ENCODE peak calls at places on chromosomes 7 and 10, in five cellular contexts. Z is neural progenitor cell, T is hepatocyte, L is PC-3, I is GM23248. N is an unnamed sample.
A peak's percentile ranks its signal among the peaks of the same experiment; 100 is the strongest.

GRCh38 chr10:71483135-71483534 is 86.4 kb downstream of the CDH23 start:
- DNase-seq in T (no peak), I (no peak), Z (no peak), L (no peak), N (no peak)

GRCh38 chr7:3561908-3562307 is 260.9 kb downstream of the SDK1 start:
- DNase-seq in Z (no peak), L (no peak), I (no peak), T (peak; percentile 37), N (no peak)

GRCh38 chr7:2237109-2237602 is 4.4 kb upstream of the MAD1L1 start:
- DNase-seq in Z (no peak), L (no peak), I (no peak), T (no peak), N (no peak)

GRCh38 chr7:106175507-106175906 is 63.4 kb upstream of the SYPL1 start:
- DNase-seq in L (no peak), T (no peak), Z (no peak), I (no peak), N (no peak)

GRCh38 chr7:17520941-17521340 is 222.5 kb downstream of the AHR start:
- DNase-seq in Z (no peak), L (no peak), T (no peak), I (peak; percentile 54), N (no peak)

GRCh38 chr7:130884437-130885417 is 150.7 kb upstream of the KLF14 start:
- DNase-seq in L (peak; percentile 27), I (peak; percentile 73), T (peak; percentile 74), Z (no peak), N (no peak)

GRCh38 chr10:3570855-3571266 is 214.1 kb downstream of the KLF6 start:
- DNase-seq in T (no peak), I (peak; percentile 33), Z (peak; percentile 9), L (no peak), N (no peak)

GRCh38 chr10:62779487-62780248 is 24.9 kb upstream of the ADO start:
- DNase-seq in L (peak; percentile 92), T (no peak), Z (no peak), I (peak; percentile 69), N (no peak)

GRCh38 chr7:28668085-28668484 is 255.8 kb downstream of the CREB5 start:
- DNase-seq in T (no peak), I (no peak), Z (no peak), L (no peak), N (no peak)

GRCh38 chr10:95660283-95660682 is 3.8 kb upstream of the ALDH18A1 start:
- DNase-seq in I (peak; percentile 84), T (no peak), L (no peak), Z (no peak), N (no peak)

GRCh38 chr10:5527332-5528200 is 2.8 kb downstream of the CALML3 start:
- DNase-seq in L (no peak), T (no peak), Z (no peak), I (no peak), N (no peak)

GRCh38 chr10:131260031-131260430 is 51.5 kb downstream of the TCERG1L start:
- DNase-seq in I (no peak), T (no peak), Z (no peak), L (no peak), N (no peak)

GRCh38 chr7:50962962-50963374 is 180.3 kb upstream of the GRB10 start:
- DNase-seq in Z (peak; percentile 25), T (peak; percentile 43), L (peak; percentile 97), I (peak; percentile 42), N (peak; percentile 86)

GRCh38 chr7:2510909-2511768 is 8.4 kb upstream of the LFNG start:
- DNase-seq in L (peak; percentile 46), Z (peak; percentile 47), T (no peak), I (no peak), N (no peak)

GRCh38 chr10:30902621-30903396 is 128.9 kb downstream of the ZNF438 start:
- DNase-seq in I (no peak), L (no peak), Z (no peak), T (no peak), N (no peak)

GRCh38 chr7:158283016-158283974 is 304.3 kb downstream of the PTPRN2 start:
- DNase-seq in I (no peak), T (no peak), Z (no peak), L (no peak), N (no peak)

GRCh38 chr10:31698169-31698890 is 230.3 kb downstream of the ARHGAP12 start:
- DNase-seq in T (peak; percentile 50), I (peak; percentile 95), L (peak; percentile 1), Z (no peak), N (no peak)

GRCh38 chr10:97764519-97764931 is 7.3 kb downstream of the SFRP5 start:
- DNase-seq in T (no peak), Z (no peak), I (no peak), L (no peak), N (no peak)

GRCh38 chr10:34587002-34587740 is 227.9 kb downstream of the PARD3 start:
- DNase-seq in T (no peak), Z (no peak), I (peak; percentile 32), L (peak; percentile 96), N (no peak)

GRCh38 chr7:131154380-131154779 is 173.3 kb upstream of the MKLN1 start:
- DNase-seq in L (no peak), I (no peak), Z (no peak), T (no peak), N (no peak)

GRCh38 chr7:123738808-123739207 is 10.0 kb downstream of the WASL start:
- DNase-seq in T (no peak), I (no peak), Z (no peak), L (peak; percentile 30), N (no peak)

GRCh38 chr10:131445623-131446022 is 134.1 kb upstream of the TCERG1L start:
- DNase-seq in Z (no peak), T (no peak), L (no peak), I (no peak), N (no peak)

GRCh38 chr10:99784731-99785441 is 2.4 kb downstream of the ABCC2 start:
- DNase-seq in L (peak; percentile 49), T (no peak), I (peak; percentile 38), Z (no peak), N (no peak)

GRCh38 chr7:37448057-37448636 is 517 bp downstream of the ELMO1 start:
- DNase-seq in I (peak; percentile 3), L (no peak), T (no peak), Z (peak; percentile 65), N (no peak)

GRCh38 chr7:114663502-114663901 is 248.9 kb downstream of the FOXP2 start:
- DNase-seq in T (peak; percentile 31), I (peak; percentile 42), L (peak; percentile 52), Z (peak; percentile 34), N (peak; percentile 46)

GRCh38 chr7:43621729-43622448 is 39.0 kb downstream of the STK17A start:
- DNase-seq in L (no peak), T (no peak), Z (no peak), I (peak; percentile 36), N (no peak)

GRCh38 chr7:106757846-106758245 is 96.9 kb upstream of the CCDC71L start:
- DNase-seq in L (no peak), Z (no peak), T (no peak), I (peak; percentile 60), N (no peak)

GRCh38 chr10:88270061-88270808 is 312.9 kb downstream of the RNLS start:
- DNase-seq in T (no peak), L (no peak), I (peak; percentile 2), Z (no peak), N (no peak)

GRCh38 chr10:69742928-69743602 is 58.6 kb upstream of the COL13A1 start:
- DNase-seq in T (peak; percentile 55), Z (peak; percentile 72), L (peak; percentile 56), I (peak; percentile 63), N (peak; percentile 18)

GRCh38 chr7:34036069-34036920 is 131.0 kb downstream of the BMPER start:
- DNase-seq in Z (no peak), L (no peak), T (peak; percentile 75), I (no peak), N (peak; percentile 61)

GRCh38 chr10:74926791-74927585 is 100.6 kb downstream of the KAT6B start:
- DNase-seq in T (no peak), L (peak; percentile 59), I (no peak), Z (no peak), N (no peak)

GRCh38 chr7:20227291-20227795 is 10.2 kb upstream of the MACC1 start:
- DNase-seq in I (peak; percentile 52), Z (no peak), L (peak; percentile 68), T (no peak), N (no peak)

GRCh38 chr7:151590071-151590800 is 70.5 kb upstream of the RHEB start:
- DNase-seq in Z (no peak), I (no peak), T (no peak), L (no peak), N (no peak)

GRCh38 chr10:3787001-3787400 is 2.0 kb upstream of the KLF6 start:
- DNase-seq in L (peak; percentile 46), I (peak; percentile 30), Z (no peak), T (no peak), N (no peak)

GRCh38 chr10:17200885-17201164 is 647 bp downstream of the TRDMT1 start:
- DNase-seq in L (peak; percentile 41), I (peak; percentile 79), T (peak; percentile 61), Z (no peak), N (peak; percentile 23)

GRCh38 chr10:116210588-116211346 is 62.2 kb downstream of the GFRA1 start:
- DNase-seq in T (no peak), L (no peak), Z (no peak), I (no peak), N (no peak)

GRCh38 chr7:75968561-75969001 is 25.8 kb downstream of the TMEM120A start:
- DNase-seq in Z (no peak), T (no peak), I (no peak), L (no peak), N (no peak)
- TF ChIP-seq EZH2phosphoT487 in Z (no peak), T (no peak), I (no peak), L (no peak), N (no peak)

DNA sequence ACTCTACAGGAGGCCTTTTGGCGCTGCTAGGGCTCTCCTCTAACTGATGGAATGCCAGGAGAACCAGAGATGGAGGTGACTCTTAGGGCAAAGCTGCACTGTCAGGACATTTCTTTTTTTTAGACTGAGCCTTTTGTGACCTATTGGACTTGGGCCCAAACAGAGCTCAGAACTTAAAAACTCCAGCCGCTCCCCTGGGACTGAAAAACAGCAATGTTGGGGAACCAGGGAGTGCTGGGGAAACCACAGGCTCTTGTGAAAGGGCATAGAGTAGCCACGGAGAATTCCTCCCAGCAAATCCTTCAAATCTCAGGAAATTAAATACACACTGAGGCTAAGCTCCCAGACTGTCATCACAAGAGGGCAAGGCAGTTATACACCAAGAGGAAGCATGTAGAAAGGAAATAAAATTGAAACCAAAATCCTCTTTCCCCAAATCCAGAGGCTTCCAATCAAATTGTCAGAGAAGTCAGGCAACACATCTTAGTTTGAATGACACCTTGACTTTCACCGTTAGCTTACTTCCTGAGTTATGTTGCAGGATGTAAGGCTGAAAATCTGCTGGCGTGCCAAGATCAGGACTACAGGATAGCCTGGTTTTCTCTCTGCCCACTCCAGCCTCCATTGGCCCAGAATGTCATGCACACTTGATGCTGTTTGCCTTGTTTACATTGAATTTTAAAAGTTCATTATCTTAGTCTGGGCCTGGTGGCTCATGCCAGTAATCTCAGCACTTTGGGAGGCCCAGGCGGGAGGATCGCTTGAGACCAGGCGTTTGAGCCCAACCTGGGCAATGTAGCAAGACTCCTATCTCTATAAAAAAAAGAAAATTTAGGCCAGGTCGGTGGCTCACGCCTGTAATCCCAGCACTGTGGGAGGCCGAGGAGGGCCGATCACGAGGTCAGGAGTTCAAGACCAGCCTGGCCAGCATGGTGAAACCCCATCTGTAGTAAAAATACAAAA is 2.5 kb upstream of the RFC2 start:
- DNase-seq in T (no peak), Z (no peak), L (no peak), I (peak; percentile 86), N (no peak)
- TF ChIP-seq EZH2phosphoT487 in T (no peak), Z (no peak), L (no peak), I (no peak), N (no peak)

GRCh38 chr10:6542999-6543430 is 37.1 kb downstream of the PRKCQ start:
- DNase-seq in L (no peak), Z (no peak), I (no peak), T (no peak), N (no peak)
- TF ChIP-seq EZH2phosphoT487 in L (no peak), Z (no peak), I (no peak), T (no peak), N (no peak)

GRCh38 chr7:80790877-80791276 is 128.0 kb downstream of the SEMA3C start:
- DNase-seq in L (no peak), I (no peak), Z (no peak), T (no peak), N (no peak)
- TF ChIP-seq EZH2phosphoT487 in L (no peak), I (no peak), Z (no peak), T (no peak), N (no peak)

N was measured in HCT116.